ENCODE peak calls at places on chromosomes 4 and X, in six cellular contexts. W, R, T, S, C and H are unnamed samples.

GRCh38 chr4:128809477-128810330 is at the start of gene JADE1:
- DNase-seq in W (peak), R (peak), S (peak), C (peak), T (peak), H (peak)

GRCh38 chrX:63918611-63919010 is 133.6 kb upstream of the ARHGEF9 start:
- DNase-seq in R (no peak), T (peak), C (no peak), S (no peak), W (no peak), H (no peak)

GRCh38 chr4:151730003-151730559 is 30.7 kb downstream of the GATB start:
- DNase-seq in T (no peak), W (no peak), C (no peak), S (peak), R (peak), H (no peak)

GRCh38 chr4:180058731-180059215 is 2184.4 kb upstream of the TENM3 start:
- DNase-seq in C (peak), R (peak), T (peak), S (peak), W (peak), H (no peak)

GRCh38 chr4:94253036-94253435 is 45.4 kb downstream of the SMARCAD1 start:
- DNase-seq in R (no peak), T (peak), C (no peak), S (no peak), W (no peak), H (no peak)

GRCh38 chrX:42992199-42992943 is 214.4 kb upstream of the PPP1R2C start:
- DNase-seq in S (peak), R (no peak), T (no peak), C (no peak), W (no peak), H (no peak)

GRCh38 chr4:184668511-184669114 is 19.1 kb downstream of the PRIMPOL start:
- DNase-seq in T (peak), C (no peak), W (no peak), S (no peak), R (no peak), H (no peak)

GRCh38 chrX:23756165-23756564 is 13.1 kb upstream of the ACOT9 start:
- DNase-seq in C (no peak), T (peak), S (peak), W (peak), R (peak), H (no peak)

GRCh38 chr4:68498413-68499007 is 51.2 kb downstream of the TMPRSS11E start:
- DNase-seq in R (peak), C (no peak), S (peak), W (no peak), T (peak), H (no peak)

DNA sequence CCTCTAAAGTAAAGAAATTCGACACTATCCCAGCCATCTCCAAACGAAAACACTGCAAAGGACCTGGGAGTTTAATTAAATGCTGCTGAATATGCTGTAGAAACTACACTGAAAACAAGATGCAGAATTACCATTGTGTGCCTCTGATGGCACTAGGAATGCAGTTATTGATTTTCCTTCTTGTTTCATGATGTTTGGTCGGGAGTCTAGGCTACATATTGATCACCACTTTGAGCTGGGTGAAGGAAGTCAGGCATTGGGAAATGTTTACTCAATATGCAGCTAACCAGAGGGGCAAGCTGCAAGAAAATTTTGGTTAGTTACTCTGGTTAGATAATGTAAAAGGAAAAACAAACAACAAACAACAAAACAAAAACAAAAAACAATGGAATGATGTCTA is 650.7 kb upstream of the GALNTL6 start:
- DNase-seq in W (no peak), R (no peak), S (no peak), C (no peak), T (no peak), H (no peak)
- TF ChIP-seq CTCF in W (no peak), R (no peak), S (no peak), C (no peak), T (no peak), H (no peak)

DNA sequence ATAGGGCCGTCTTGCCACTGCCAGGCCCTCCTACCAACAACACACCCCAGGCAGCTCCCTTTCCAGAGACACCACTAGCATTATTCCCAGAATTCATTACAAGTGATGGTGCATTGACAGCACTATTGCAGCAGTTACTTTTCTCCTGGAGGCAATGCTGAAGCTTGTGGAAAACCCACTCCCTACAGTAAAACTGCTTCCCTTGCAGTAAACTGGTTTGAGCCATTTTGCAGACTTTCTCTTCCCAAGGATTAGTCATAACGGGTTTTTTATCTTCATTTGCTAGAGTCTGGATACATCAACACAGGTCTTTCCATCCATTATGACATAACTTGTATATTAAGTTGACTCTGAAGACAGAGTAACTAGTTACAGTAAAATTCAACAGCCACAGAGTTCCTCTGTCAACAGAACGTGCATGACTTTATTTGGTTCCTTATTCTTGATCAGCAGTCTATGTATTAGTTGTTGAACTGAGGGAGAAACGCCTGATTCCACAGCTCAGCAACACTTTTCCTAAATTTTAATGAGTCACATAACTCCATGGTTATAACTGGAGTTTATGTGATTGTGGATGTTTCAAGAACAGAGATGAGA is 2.2 kb downstream of the ANKRD50 start:
- DNase-seq in S (peak), W (no peak), T (peak), R (no peak), C (no peak), H (no peak)
- H3K4me3 ChIP-seq in S (peak), W (peak), T (peak), R (peak), C (no peak), H (peak)

DNA sequence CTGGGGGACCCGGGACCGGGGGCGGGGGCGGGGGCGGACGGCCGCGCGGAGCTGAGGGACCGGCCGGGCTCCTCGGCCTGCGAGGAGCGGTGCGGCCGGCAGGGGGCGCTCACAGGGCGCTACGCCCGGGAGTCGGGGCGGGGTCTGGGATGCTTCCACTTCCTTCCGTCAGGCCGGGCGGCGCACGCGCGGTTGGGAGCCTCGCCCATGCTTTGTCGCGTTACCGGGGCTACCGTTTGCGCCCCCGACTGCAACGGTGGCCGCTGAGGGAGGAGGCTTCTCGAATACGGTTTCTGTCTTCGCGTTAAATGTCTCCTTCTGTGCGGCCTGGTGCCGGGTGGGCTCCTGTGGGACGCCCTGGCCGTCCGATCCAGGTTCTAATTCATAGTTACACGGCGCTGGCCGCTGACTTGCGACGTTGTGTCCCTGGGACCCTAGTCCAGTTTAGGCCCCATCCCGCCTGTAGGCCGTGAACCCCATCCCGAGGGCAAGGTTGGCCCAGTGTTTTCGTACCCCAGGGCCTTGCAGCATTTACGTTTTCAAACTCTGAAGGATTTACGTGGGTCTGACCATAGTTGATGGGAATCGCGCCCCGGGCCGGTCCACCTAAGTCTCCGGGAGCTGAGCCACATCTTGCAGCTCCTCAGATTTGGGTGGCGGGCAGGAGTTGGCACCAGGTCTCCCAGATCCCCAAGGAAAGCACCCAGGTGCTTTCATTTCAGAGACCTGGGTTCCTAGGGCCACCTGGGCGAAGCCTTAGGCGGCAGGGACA is 549 bp downstream of the MSL3 start:
- DNase-seq in T (peak), R (peak), W (peak), S (peak), C (peak), H (peak)
- TF ChIP-seq CTCF in T (no peak), R (peak), W (peak), S (peak), C (peak), H (peak)

GRCh38 chr4:55124337-55125076 is 888 bp downstream of the KDR start:
- DNase-seq in R (peak), W (no peak), S (no peak), T (peak), C (peak), H (no peak)
- H3K4me3 ChIP-seq in R (no peak), W (peak), S (peak), T (peak), C (peak), H (peak)

GRCh38 chrX:19879742-19880378 is 7.5 kb downstream of the SH3KBP1 start:
- DNase-seq in T (no peak), S (no peak), W (no peak), C (no peak), R (no peak), H (no peak)
- TF ChIP-seq CTCF in T (no peak), S (no peak), W (no peak), C (no peak), R (no peak), H (no peak)

DNA sequence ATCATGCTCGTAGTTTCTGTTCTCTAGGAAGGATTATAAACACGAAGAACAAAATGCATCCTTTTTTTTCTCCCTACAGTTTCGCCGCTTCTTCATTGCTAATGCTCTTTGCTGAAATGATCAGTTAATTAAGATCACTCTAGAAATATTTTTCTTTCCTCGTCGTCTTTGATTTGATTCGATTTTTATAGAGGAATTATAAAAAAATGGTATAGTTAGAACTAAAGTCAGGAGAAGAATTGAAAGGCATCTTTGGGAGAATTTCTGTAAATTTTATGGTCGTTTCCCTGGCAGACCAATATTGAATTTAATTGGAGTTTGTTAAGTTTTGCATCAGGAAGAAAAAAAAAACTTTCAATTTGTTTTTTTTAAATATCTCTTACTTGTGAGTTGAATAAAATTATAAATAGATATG is 1.1 kb upstream of the NKX3-2 start:
- DNase-seq in W (no peak), R (no peak), C (no peak), S (no peak), T (no peak), H (no peak)
- H3K4me3 ChIP-seq in W (peak), R (peak), C (no peak), S (peak), T (no peak), H (peak)

DNA sequence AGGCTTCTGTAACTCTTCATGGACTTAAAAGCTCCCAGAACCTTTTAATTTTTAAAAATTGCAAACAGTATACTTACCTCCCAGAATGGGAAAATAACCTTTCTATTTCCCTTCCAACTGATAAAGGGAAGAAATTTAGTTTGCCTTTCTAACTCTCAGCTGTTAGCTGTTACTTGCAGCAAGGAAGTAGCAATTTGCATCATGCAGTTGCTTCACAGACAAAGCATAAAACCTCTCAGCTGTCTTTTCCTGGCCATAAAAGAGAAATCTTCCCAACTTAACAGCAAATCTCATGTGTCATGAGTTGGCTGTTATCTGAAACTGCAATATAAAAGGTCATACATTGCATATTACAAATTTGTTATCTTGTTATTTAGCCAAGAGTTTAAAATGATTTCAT is 18.4 kb downstream of the C4orf17 start:
- DNase-seq in T (peak), W (no peak), S (no peak), C (no peak), R (no peak), H (no peak)
- TF ChIP-seq CTCF in T (no peak), W (no peak), S (no peak), C (no peak), R (no peak), H (no peak)